ENCODE peak calls at places on chromosomes 16 and 17, in five cellular contexts. One of them, this sample, is unnamed.

GRCh38 chr17:53722407-53722806 is 100.3 kb upstream of the KIF2B start:
- DNase-seq in tibial nerve: no peak
- DNase-seq in neural progenitor cell: no peak
- DNase-seq in lung: no peak
- DNase-seq in GM12865: no peak
- DNase-seq in this sample: no peak

GRCh38 chr16:67723151-67723915 is 4.2 kb upstream of the GFOD2 start:
- DNase-seq in lung: no peak
- DNase-seq in neural progenitor cell: no peak
- DNase-seq in tibial nerve: no peak
- DNase-seq in GM12865: no peak
- DNase-seq in this sample: no peak

GRCh38 chr17:50050431-50051032 is 5.4 kb upstream of the ITGA3 start:
- DNase-seq in tibial nerve: no peak
- DNase-seq in neural progenitor cell: no peak
- DNase-seq in lung: no peak
- DNase-seq in GM12865: no peak
- DNase-seq in this sample: no peak

GRCh38 chr16:66309-67182 is 5.9 kb downstream of the RHBDF1 start:
- DNase-seq in GM12865: no peak
- DNase-seq in lung: no peak
- DNase-seq in neural progenitor cell: no peak
- DNase-seq in tibial nerve: no peak
- DNase-seq in this sample: no peak

GRCh38 chr16:80746231-80746630 is 58.2 kb downstream of the CDYL2 start:
- DNase-seq in tibial nerve: no peak
- DNase-seq in neural progenitor cell: no peak
- DNase-seq in lung: no peak
- DNase-seq in GM12865: no peak
- DNase-seq in this sample: no peak

GRCh38 chr17:38914741-38915638 is 10.4 kb upstream of the LASP1NB start:
- DNase-seq in GM12865: no peak
- DNase-seq in tibial nerve: peak
- DNase-seq in neural progenitor cell: no peak
- DNase-seq in lung: no peak
- DNase-seq in this sample: no peak

GRCh38 chr16:24041834-24042631 is 206.2 kb downstream of the PRKCB start:
- DNase-seq in GM12865: peak
- DNase-seq in lung: peak
- DNase-seq in tibial nerve: no peak
- DNase-seq in neural progenitor cell: peak
- DNase-seq in this sample: peak

GRCh38 chr17:9763643-9764042 is 27.7 kb downstream of the DHRS7C start:
- DNase-seq in neural progenitor cell: no peak
- DNase-seq in tibial nerve: no peak
- DNase-seq in lung: no peak
- DNase-seq in GM12865: no peak
- DNase-seq in this sample: no peak

GRCh38 chr16:19666451-19666850 is 51.6 kb downstream of the KNOP1 start:
- DNase-seq in GM12865: no peak
- DNase-seq in tibial nerve: no peak
- DNase-seq in neural progenitor cell: no peak
- DNase-seq in lung: no peak
- DNase-seq in this sample: no peak

GRCh38 chr17:74394977-74395376 is 27.7 kb downstream of the GPR142 start:
- DNase-seq in neural progenitor cell: no peak
- DNase-seq in tibial nerve: no peak
- DNase-seq in GM12865: no peak
- DNase-seq in lung: no peak
- DNase-seq in this sample: no peak

GRCh38 chr17:81101614-81102306 is 63.5 kb upstream of the PVALEF start:
- DNase-seq in lung: peak
- DNase-seq in GM12865: peak
- DNase-seq in neural progenitor cell: peak
- DNase-seq in tibial nerve: peak
- DNase-seq in this sample: peak

GRCh38 chr17:31013844-31014243 is 43.0 kb downstream of the RNF135 start:
- DNase-seq in lung: no peak
- DNase-seq in neural progenitor cell: no peak
- DNase-seq in GM12865: no peak
- DNase-seq in tibial nerve: no peak
- DNase-seq in this sample: no peak

GRCh38 chr16:53100131-53100748 is 45.4 kb downstream of the CHD9 start:
- DNase-seq in GM12865: no peak
- DNase-seq in tibial nerve: no peak
- DNase-seq in neural progenitor cell: no peak
- DNase-seq in lung: no peak
- DNase-seq in this sample: no peak

GRCh38 chr16:73232555-73233422 is 184.9 kb upstream of the ZFHX3 start:
- DNase-seq in lung: no peak
- DNase-seq in neural progenitor cell: no peak
- DNase-seq in GM12865: no peak
- DNase-seq in tibial nerve: no peak
- DNase-seq in this sample: no peak

GRCh38 chr17:79400989-79401703 is 209.7 kb downstream of the RBFOX3 start:
- DNase-seq in lung: peak
- DNase-seq in neural progenitor cell: peak
- DNase-seq in GM12865: peak
- DNase-seq in tibial nerve: peak
- DNase-seq in this sample: peak

GRCh38 chr17:59842901-59843652 is 49.7 kb downstream of the TUBD1 start:
- DNase-seq in GM12865: peak
- DNase-seq in tibial nerve: no peak
- DNase-seq in neural progenitor cell: no peak
- DNase-seq in lung: peak
- DNase-seq in this sample: no peak

GRCh38 chr16:62014534-62014933 is 21.7 kb downstream of the CDH8 start:
- DNase-seq in tibial nerve: no peak
- DNase-seq in GM12865: no peak
- DNase-seq in lung: no peak
- DNase-seq in neural progenitor cell: no peak
- DNase-seq in this sample: no peak

GRCh38 chr17:44928136-44928535 is 12.8 kb upstream of the GFAP start:
- DNase-seq in lung: no peak
- DNase-seq in GM12865: no peak
- DNase-seq in neural progenitor cell: no peak
- DNase-seq in tibial nerve: no peak
- DNase-seq in this sample: no peak

GRCh38 chr16:57798267-57798810 is 4.0 kb downstream of the KIFC3 start:
- DNase-seq in tibial nerve: no peak
- DNase-seq in lung: no peak
- DNase-seq in neural progenitor cell: no peak
- DNase-seq in GM12865: no peak
- DNase-seq in this sample: no peak

GRCh38 chr17:5126719-5127488 is 11.1 kb downstream of the USP6 start:
- DNase-seq in GM12865: no peak
- DNase-seq in neural progenitor cell: no peak
- DNase-seq in lung: peak
- DNase-seq in tibial nerve: no peak
- DNase-seq in this sample: peak

GRCh38 chr16:19284207-19284606 is 1.3 kb upstream of the CLEC19A start:
- DNase-seq in lung: peak
- DNase-seq in GM12865: no peak
- DNase-seq in tibial nerve: no peak
- DNase-seq in neural progenitor cell: no peak
- DNase-seq in this sample: no peak

GRCh38 chr16:15811778-15812750 is 44.8 kb downstream of the MYH11 start:
- DNase-seq in neural progenitor cell: peak
- DNase-seq in tibial nerve: no peak
- DNase-seq in GM12865: no peak
- DNase-seq in lung: no peak
- DNase-seq in this sample: no peak

GRCh38 chr16:78705694-78706093 is 606.2 kb downstream of the WWOX start:
- DNase-seq in tibial nerve: no peak
- DNase-seq in lung: no peak
- DNase-seq in GM12865: peak
- DNase-seq in neural progenitor cell: peak
- DNase-seq in this sample: no peak

GRCh38 chr16:85520853-85521736 is 92.0 kb upstream of the GSE1 start:
- DNase-seq in GM12865: no peak
- DNase-seq in tibial nerve: no peak
- DNase-seq in lung: peak
- DNase-seq in neural progenitor cell: no peak
- DNase-seq in this sample: no peak

GRCh38 chr16:47574091-47575054 is 113.2 kb downstream of the PHKB start:
- DNase-seq in lung: no peak
- DNase-seq in GM12865: peak
- DNase-seq in neural progenitor cell: peak
- DNase-seq in tibial nerve: no peak
- DNase-seq in this sample: peak

GRCh38 chr17:69533481-69534234 is 119.2 kb downstream of the MAP2K6 start:
- DNase-seq in lung: no peak
- DNase-seq in tibial nerve: no peak
- DNase-seq in neural progenitor cell: no peak
- DNase-seq in GM12865: no peak
- DNase-seq in this sample: peak

GRCh38 chr16:27219161-27219560 is 15.8 kb downstream of the KDM8 start:
- DNase-seq in neural progenitor cell: no peak
- DNase-seq in GM12865: no peak
- DNase-seq in lung: no peak
- DNase-seq in tibial nerve: no peak
- DNase-seq in this sample: no peak

GRCh38 chr17:19341641-19342610 is 20.6 kb downstream of the B9D1 start:
- DNase-seq in lung: no peak
- DNase-seq in tibial nerve: no peak
- DNase-seq in neural progenitor cell: no peak
- DNase-seq in GM12865: no peak
- DNase-seq in this sample: no peak

GRCh38 chr17:64231567-64232141 is 31.4 kb downstream of the TEX2 start:
- DNase-seq in GM12865: no peak
- DNase-seq in lung: no peak
- DNase-seq in tibial nerve: no peak
- DNase-seq in neural progenitor cell: no peak
- DNase-seq in this sample: no peak

GRCh38 chr16:89193021-89193575 is 7.2 kb downstream of the SLC22A31 start:
- DNase-seq in GM12865: no peak
- DNase-seq in lung: peak
- DNase-seq in neural progenitor cell: peak
- DNase-seq in tibial nerve: no peak
- DNase-seq in this sample: peak

GRCh38 chr17:74595037-74595436 is 3.0 kb upstream of the CD300LD start:
- DNase-seq in tibial nerve: no peak
- DNase-seq in GM12865: no peak
- DNase-seq in lung: no peak
- DNase-seq in neural progenitor cell: no peak
- DNase-seq in this sample: no peak

GRCh38 chr17:81246343-81246670 is 7.2 kb downstream of the NDUFAF8 start:
- DNase-seq in lung: no peak
- DNase-seq in neural progenitor cell: no peak
- DNase-seq in GM12865: no peak
- DNase-seq in tibial nerve: no peak
- DNase-seq in this sample: no peak

DNA sequence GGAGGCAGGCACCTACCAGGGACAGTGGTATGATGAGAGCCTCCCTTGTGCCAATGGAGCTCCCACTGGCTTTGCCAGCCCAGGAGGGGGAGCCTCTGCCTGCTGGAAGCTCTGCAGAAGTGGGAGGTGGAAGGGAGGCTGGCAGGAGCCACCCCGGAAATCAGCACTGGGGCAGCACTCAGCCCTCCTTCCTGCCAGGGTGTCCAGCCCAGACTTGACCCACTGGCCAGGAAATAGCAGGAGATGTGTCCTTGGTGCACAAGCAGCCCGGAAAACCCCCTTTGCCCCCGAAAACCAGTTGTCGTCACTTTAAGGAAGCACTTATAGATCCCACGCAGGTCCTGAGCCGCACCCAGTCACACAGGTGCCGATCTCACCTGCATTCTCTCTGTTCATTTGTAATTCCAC is 49.3 kb upstream of the CACNG4 start:
- DNase-seq in GM12865: peak
- DNase-seq in tibial nerve: no peak
- DNase-seq in lung: peak
- DNase-seq in neural progenitor cell: peak
- DNase-seq in this sample: no peak
- TF ChIP-seq CTCF in GM12865: no peak
- TF ChIP-seq CTCF in tibial nerve: no peak
- TF ChIP-seq CTCF in lung: no peak
- TF ChIP-seq CTCF in neural progenitor cell: peak
- TF ChIP-seq CTCF in this sample: peak

GRCh38 chr16:29673501-29673900 is 5.5 kb upstream of the QPRT start:
- DNase-seq in neural progenitor cell: no peak
- DNase-seq in GM12865: no peak
- DNase-seq in lung: no peak
- DNase-seq in tibial nerve: no peak
- DNase-seq in this sample: no peak

GRCh38 chr16:29678691-29679267 is at the start of gene QPRT:
- DNase-seq in GM12865: peak
- DNase-seq in neural progenitor cell: peak
- DNase-seq in lung: no peak
- DNase-seq in tibial nerve: no peak
- DNase-seq in this sample: no peak

GRCh38 chr16:29675811-29676643 is 3.0 kb upstream of the QPRT start:
- DNase-seq in neural progenitor cell: peak
- DNase-seq in tibial nerve: no peak
- DNase-seq in lung: no peak
- DNase-seq in GM12865: peak
- DNase-seq in this sample: peak

GRCh38 chr16:29676989-29677388 is 2.0 kb upstream of the QPRT start:
- DNase-seq in neural progenitor cell: no peak
- DNase-seq in GM12865: no peak
- DNase-seq in lung: no peak
- DNase-seq in tibial nerve: no peak
- DNase-seq in this sample: no peak

GRCh38 chr16:29674188-29674587 is 4.8 kb upstream of the QPRT start:
- DNase-seq in tibial nerve: no peak
- DNase-seq in GM12865: no peak
- DNase-seq in neural progenitor cell: no peak
- DNase-seq in lung: no peak
- DNase-seq in this sample: no peak
- TF ChIP-seq CTCF in tibial nerve: peak
- TF ChIP-seq CTCF in GM12865: no peak
- TF ChIP-seq CTCF in neural progenitor cell: no peak
- TF ChIP-seq CTCF in lung: no peak
- TF ChIP-seq CTCF in this sample: no peak

GRCh38 chr16:86557587-86557986 is 2.6 kb upstream of the MTHFSD start:
- DNase-seq in lung: no peak
- DNase-seq in GM12865: no peak
- DNase-seq in neural progenitor cell: no peak
- DNase-seq in tibial nerve: no peak
- DNase-seq in this sample: no peak
- TF ChIP-seq CTCF in lung: no peak
- TF ChIP-seq CTCF in GM12865: no peak
- TF ChIP-seq CTCF in neural progenitor cell: no peak
- TF ChIP-seq CTCF in tibial nerve: no peak
- TF ChIP-seq CTCF in this sample: no peak

DNA sequence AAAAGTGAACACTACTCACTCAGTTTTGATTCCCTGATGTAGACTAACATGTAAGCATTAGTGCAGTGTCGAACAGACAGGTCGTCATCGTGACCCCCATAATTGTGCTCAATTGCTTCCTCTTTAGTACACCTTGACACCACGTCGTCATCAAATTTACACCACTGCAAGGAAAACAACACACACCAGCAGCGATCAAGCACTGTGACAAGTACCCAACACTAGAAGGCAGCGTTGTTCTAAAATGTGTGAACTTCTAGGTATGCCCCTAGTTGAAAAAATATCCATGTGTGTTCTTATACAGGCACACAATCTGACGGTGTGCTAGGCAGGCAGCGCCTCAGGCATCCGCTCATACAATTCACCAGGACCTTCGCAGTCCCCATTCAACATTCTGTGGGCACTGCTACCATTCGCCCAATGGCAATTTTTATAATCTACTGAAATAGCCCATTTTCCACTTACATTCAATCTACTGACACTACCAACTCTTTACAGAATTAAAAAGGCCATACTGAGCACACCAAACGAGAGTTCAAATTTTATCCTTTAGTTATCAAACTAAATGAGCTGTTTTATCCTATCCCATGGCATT is 23.1 kb downstream of the LITAFD start:
- DNase-seq in GM12865: peak
- DNase-seq in lung: no peak
- DNase-seq in tibial nerve: no peak
- DNase-seq in neural progenitor cell: peak
- DNase-seq in this sample: no peak
- TF ChIP-seq CTCF in GM12865: peak
- TF ChIP-seq CTCF in lung: no peak
- TF ChIP-seq CTCF in tibial nerve: no peak
- TF ChIP-seq CTCF in neural progenitor cell: peak
- TF ChIP-seq CTCF in this sample: peak